ENCODE peak calls at places on chromosomes 6 and 20, in six cellular contexts. L, G, E, Y, H and D are unnamed samples.

GRCh38 chr6:20028143-20028542 is 184.1 kb downstream of the MBOAT1 start:
- DNase-seq in L (no peak), E (no peak), Y (no peak), G (peak; percentile 46), H (no peak), D (peak; percentile 32)

GRCh38 chr20:53827996-53828672 is 234.5 kb upstream of the ZNF217 start:
- DNase-seq in G (no peak), L (no peak), H (no peak), Y (no peak), E (no peak), D (no peak)

GRCh38 chr6:83467620-83468036 is 36.8 kb upstream of the ME1 start:
- DNase-seq in Y (peak; percentile 73), E (no peak), H (no peak), G (no peak), L (no peak), D (no peak)

GRCh38 chr6:121940728-121941127 is 458.7 kb upstream of the HSF2 start:
- DNase-seq in L (no peak), G (no peak), E (no peak), H (no peak), Y (no peak), D (no peak)

GRCh38 chr6:40719671-40720374 is 132.7 kb upstream of the LRFN2 start:
- DNase-seq in E (no peak), L (no peak), Y (peak; percentile 24), G (peak; percentile 58), H (no peak), D (no peak)

GRCh38 chr20:64133951-64134407 is 26.6 kb upstream of the NPBWR2 start:
- DNase-seq in G (no peak), E (no peak), Y (no peak), H (no peak), L (no peak), D (peak; percentile 45)

GRCh38 chr6:53646606-53647005 is 18.9 kb downstream of the KLHL31 start:
- DNase-seq in L (no peak), Y (no peak), E (no peak), G (peak; percentile 10), H (no peak), D (no peak)

GRCh38 chr6:108113557-108114519 is 39.3 kb upstream of the OSTM1 start:
- DNase-seq in Y (no peak), G (no peak), L (no peak), H (peak; percentile 38), E (peak; percentile 64), D (peak; percentile 66)

GRCh38 chr6:165876568-165876967 is 213.5 kb upstream of the PDE10A start:
- DNase-seq in Y (peak; percentile 61), L (no peak), E (no peak), G (no peak), H (no peak), D (no peak)

GRCh38 chr6:86856937-86857563 is 80.3 kb upstream of the HTR1E start:
- DNase-seq in H (no peak), Y (no peak), L (no peak), E (peak; percentile 67), G (no peak), D (peak; percentile 71)

GRCh38 chr20:46154796-46155195 is 36.7 kb downstream of the CD40 start:
- DNase-seq in H (no peak), L (no peak), E (no peak), Y (no peak), G (no peak), D (no peak)

GRCh38 chr20:16360668-16361067 is 212.6 kb downstream of the KIF16B start:
- DNase-seq in L (no peak), E (no peak), G (peak; percentile 30), H (no peak), Y (no peak), D (no peak)

GRCh38 chr6:152401978-152402377 is 235.2 kb downstream of the SYNE1 start:
- DNase-seq in Y (no peak), G (no peak), H (no peak), L (no peak), E (peak; percentile 68), D (peak; percentile 53)

GRCh38 chr6:26067367-26067766 is 19.9 kb upstream of the HFE start:
- DNase-seq in Y (no peak), E (peak; percentile 18), G (no peak), L (no peak), H (no peak), D (peak; percentile 38)

GRCh38 chr20:438581-439469 is 23.5 kb downstream of the TBC1D20 start:
- DNase-seq in H (no peak), Y (peak; percentile 42), G (no peak), E (no peak), L (peak; percentile 39), D (no peak)

GRCh38 chr20:64247312-64247627 is 8.3 kb upstream of the PCMTD2 start:
- DNase-seq in L (no peak), H (no peak), E (no peak), G (no peak), Y (no peak), D (no peak)

GRCh38 chr20:2386516-2387179 is 5.9 kb downstream of the TGM6 start:
- DNase-seq in G (no peak), H (no peak), L (no peak), E (no peak), Y (no peak), D (no peak)

GRCh38 chr20:8331740-8332412 is 199.8 kb downstream of the PLCB1 start:
- DNase-seq in Y (no peak), G (no peak), E (no peak), H (no peak), L (no peak), D (no peak)

GRCh38 chr6:11414564-11414963 is 123.0 kb upstream of the TMEM170B start:
- DNase-seq in H (no peak), E (peak; percentile 64), L (peak; percentile 12), Y (no peak), G (no peak), D (peak; percentile 84)

GRCh38 chr20:51434556-51435256 is 107.8 kb downstream of the NFATC2 start:
- DNase-seq in E (peak; percentile 18), G (no peak), Y (no peak), H (no peak), L (no peak), D (no peak)

GRCh38 chr20:32203556-32204484 is 3.7 kb downstream of the PLAGL2 start:
- DNase-seq in G (no peak), L (no peak), Y (no peak), H (no peak), E (no peak), D (no peak)

GRCh38 chr20:34074101-34074760 is 37.8 kb downstream of the EIF2S2 start:
- DNase-seq in G (no peak), Y (no peak), L (no peak), H (no peak), E (no peak), D (no peak)

GRCh38 chr6:150076196-150076893 is 7.4 kb upstream of the ULBP3 start:
- DNase-seq in L (no peak), Y (no peak), E (no peak), G (no peak), H (no peak), D (no peak)

GRCh38 chr6:43852350-43852864 is 82.4 kb downstream of the VEGFA start:
- DNase-seq in G (no peak), L (no peak), H (no peak), Y (no peak), E (no peak), D (no peak)

GRCh38 chr6:154448448-154449096 is 61.9 kb downstream of the CNKSR3 start:
- DNase-seq in L (no peak), Y (no peak), E (no peak), G (peak; percentile 58), H (no peak), D (no peak)

GRCh38 chr20:32385541-32385940 is 27.4 kb downstream of the ASXL1 start:
- DNase-seq in G (no peak), Y (no peak), H (no peak), E (no peak), L (no peak), D (no peak)

GRCh38 chr6:89117285-89118108 is at the start of gene SRSF12:
- DNase-seq in H (peak; percentile 39), L (peak; percentile 13), Y (no peak), E (peak; percentile 54), G (peak; percentile 51), D (no peak)

GRCh38 chr6:30348957-30349356 is 4.0 kb downstream of the RPP21 start:
- DNase-seq in L (no peak), E (no peak), H (no peak), Y (no peak), G (no peak), D (no peak)

GRCh38 chr6:3665608-3666007 is 85.9 kb downstream of the PXDC1 start:
- DNase-seq in G (no peak), E (no peak), Y (no peak), L (no peak), H (no peak), D (no peak)